ENCODE peak calls at places on chromosomes 4 and X, in eight cellular contexts. One of them, this sample, is unnamed.

GRCh38 chr4:65917486-65917885 is 247.2 kb upstream of the EPHA5 start:
- DNase-seq in suprapubic skin: no peak
- DNase-seq in GM13977: no peak
- DNase-seq in stomach: no peak
- DNase-seq in heart right ventricle: no peak
- DNase-seq in psoas muscle: no peak
- DNase-seq in activated CD8-positive, alpha-beta T cell treated with anti-CD3 and anti-CD28 coated beads for 36 hours: no peak
- DNase-seq in ovary: no peak
- DNase-seq in this sample: no peak

GRCh38 chrX:68685722-68686683 is 38.5 kb downstream of the STARD8 start:
- DNase-seq in suprapubic skin: no peak
- DNase-seq in GM13977: peak
- DNase-seq in stomach: no peak
- DNase-seq in heart right ventricle: peak
- DNase-seq in psoas muscle: peak
- DNase-seq in activated CD8-positive, alpha-beta T cell treated with anti-CD3 and anti-CD28 coated beads for 36 hours: peak
- DNase-seq in ovary: peak
- DNase-seq in this sample: peak

GRCh38 chr4:188869581-188869980 is 730.3 kb downstream of the TRIML1 start:
- DNase-seq in suprapubic skin: no peak
- DNase-seq in GM13977: no peak
- DNase-seq in stomach: no peak
- DNase-seq in heart right ventricle: no peak
- DNase-seq in psoas muscle: no peak
- DNase-seq in activated CD8-positive, alpha-beta T cell treated with anti-CD3 and anti-CD28 coated beads for 36 hours: no peak
- DNase-seq in ovary: no peak
- DNase-seq in this sample: no peak

GRCh38 chr4:1578968-1579833 is 104.9 kb downstream of the FAM53A start:
- DNase-seq in suprapubic skin: peak
- DNase-seq in GM13977: peak
- DNase-seq in stomach: peak
- DNase-seq in heart right ventricle: peak
- DNase-seq in psoas muscle: peak
- DNase-seq in activated CD8-positive, alpha-beta T cell treated with anti-CD3 and anti-CD28 coated beads for 36 hours: peak
- DNase-seq in ovary: peak
- DNase-seq in this sample: peak

GRCh38 chrX:115068896-115069295 is 51.5 kb upstream of the IL13RA2 start:
- DNase-seq in suprapubic skin: no peak
- DNase-seq in GM13977: no peak
- DNase-seq in stomach: no peak
- DNase-seq in heart right ventricle: no peak
- DNase-seq in psoas muscle: peak
- DNase-seq in activated CD8-positive, alpha-beta T cell treated with anti-CD3 and anti-CD28 coated beads for 36 hours: no peak
- DNase-seq in ovary: no peak
- DNase-seq in this sample: no peak

GRCh38 chr4:31045724-31046318 is 325.7 kb downstream of the PCDH7 start:
- DNase-seq in suprapubic skin: no peak
- DNase-seq in GM13977: no peak
- DNase-seq in stomach: peak
- DNase-seq in heart right ventricle: no peak
- DNase-seq in psoas muscle: no peak
- DNase-seq in activated CD8-positive, alpha-beta T cell treated with anti-CD3 and anti-CD28 coated beads for 36 hours: no peak
- DNase-seq in ovary: no peak
- DNase-seq in this sample: no peak

GRCh38 chr4:65668201-65669007 is 1.9 kb downstream of the EPHA5 start:
- DNase-seq in suprapubic skin: peak
- DNase-seq in GM13977: no peak
- DNase-seq in stomach: peak
- DNase-seq in heart right ventricle: no peak
- DNase-seq in psoas muscle: no peak
- DNase-seq in activated CD8-positive, alpha-beta T cell treated with anti-CD3 and anti-CD28 coated beads for 36 hours: no peak
- DNase-seq in ovary: peak
- DNase-seq in this sample: peak

GRCh38 chrX:110086916-110087484 is 84.1 kb downstream of the TMEM164 start:
- DNase-seq in suprapubic skin: no peak
- DNase-seq in GM13977: no peak
- DNase-seq in stomach: no peak
- DNase-seq in heart right ventricle: no peak
- DNase-seq in psoas muscle: no peak
- DNase-seq in activated CD8-positive, alpha-beta T cell treated with anti-CD3 and anti-CD28 coated beads for 36 hours: no peak
- DNase-seq in ovary: no peak
- DNase-seq in this sample: no peak

GRCh38 chr4:38287090-38287843 is 327.1 kb downstream of the PTTG2 start:
- DNase-seq in suprapubic skin: no peak
- DNase-seq in GM13977: no peak
- DNase-seq in stomach: no peak
- DNase-seq in heart right ventricle: no peak
- DNase-seq in psoas muscle: no peak
- DNase-seq in activated CD8-positive, alpha-beta T cell treated with anti-CD3 and anti-CD28 coated beads for 36 hours: no peak
- DNase-seq in ovary: no peak
- DNase-seq in this sample: no peak

GRCh38 chrX:76555816-76556215 is 128.3 kb downstream of the MAGEE1 start:
- DNase-seq in suprapubic skin: no peak
- DNase-seq in GM13977: no peak
- DNase-seq in stomach: no peak
- DNase-seq in heart right ventricle: no peak
- DNase-seq in psoas muscle: no peak
- DNase-seq in activated CD8-positive, alpha-beta T cell treated with anti-CD3 and anti-CD28 coated beads for 36 hours: peak
- DNase-seq in ovary: no peak
- DNase-seq in this sample: peak

GRCh38 chr4:30828290-30828926 is 108.2 kb downstream of the PCDH7 start:
- DNase-seq in suprapubic skin: no peak
- DNase-seq in GM13977: no peak
- DNase-seq in stomach: no peak
- DNase-seq in heart right ventricle: no peak
- DNase-seq in psoas muscle: no peak
- DNase-seq in activated CD8-positive, alpha-beta T cell treated with anti-CD3 and anti-CD28 coated beads for 36 hours: no peak
- DNase-seq in ovary: no peak
- DNase-seq in this sample: no peak

GRCh38 chrX:154717824-154718223 is 33.1 kb downstream of the GAB3 start:
- DNase-seq in suprapubic skin: no peak
- DNase-seq in GM13977: no peak
- DNase-seq in stomach: no peak
- DNase-seq in heart right ventricle: no peak
- DNase-seq in psoas muscle: no peak
- DNase-seq in activated CD8-positive, alpha-beta T cell treated with anti-CD3 and anti-CD28 coated beads for 36 hours: peak
- DNase-seq in ovary: no peak
- DNase-seq in this sample: no peak

GRCh38 chrX:154712781-154713391 is 38.0 kb downstream of the GAB3 start:
- DNase-seq in suprapubic skin: no peak
- DNase-seq in GM13977: peak
- DNase-seq in stomach: no peak
- DNase-seq in heart right ventricle: no peak
- DNase-seq in psoas muscle: no peak
- DNase-seq in activated CD8-positive, alpha-beta T cell treated with anti-CD3 and anti-CD28 coated beads for 36 hours: peak
- DNase-seq in ovary: no peak
- DNase-seq in this sample: peak

GRCh38 chrX:154714925-154715324 is 36.0 kb downstream of the GAB3 start:
- DNase-seq in suprapubic skin: no peak
- DNase-seq in GM13977: peak
- DNase-seq in stomach: no peak
- DNase-seq in heart right ventricle: no peak
- DNase-seq in psoas muscle: no peak
- DNase-seq in activated CD8-positive, alpha-beta T cell treated with anti-CD3 and anti-CD28 coated beads for 36 hours: peak
- DNase-seq in ovary: no peak
- DNase-seq in this sample: peak

GRCh38 chrX:154718607-154719006 is 32.3 kb downstream of the GAB3 start:
- DNase-seq in suprapubic skin: no peak
- DNase-seq in GM13977: no peak
- DNase-seq in stomach: no peak
- DNase-seq in heart right ventricle: no peak
- DNase-seq in psoas muscle: no peak
- DNase-seq in activated CD8-positive, alpha-beta T cell treated with anti-CD3 and anti-CD28 coated beads for 36 hours: no peak
- DNase-seq in ovary: no peak
- DNase-seq in this sample: no peak

DNA sequence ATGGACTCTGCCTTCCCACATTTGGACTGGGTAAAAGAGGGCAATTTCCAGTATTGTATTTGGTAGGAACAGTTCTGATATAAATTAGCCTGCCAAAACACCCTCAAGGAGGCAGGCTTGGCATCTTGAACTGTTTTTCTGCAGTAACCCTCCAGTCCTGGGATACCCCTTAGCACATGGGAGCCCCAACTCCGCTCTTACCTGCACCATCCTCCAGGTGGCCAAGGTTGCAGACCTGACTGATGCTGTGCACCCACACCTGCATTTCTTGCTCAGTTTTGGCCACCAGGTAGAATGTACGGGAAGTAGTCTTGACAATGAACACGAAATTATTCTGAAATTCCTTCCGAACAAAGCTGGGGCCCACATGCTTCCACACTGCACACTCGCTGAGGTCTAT is 35.1 kb downstream of the GAB3 start:
- DNase-seq in suprapubic skin: no peak
- DNase-seq in GM13977: no peak
- DNase-seq in stomach: no peak
- DNase-seq in heart right ventricle: no peak
- DNase-seq in psoas muscle: no peak
- DNase-seq in activated CD8-positive, alpha-beta T cell treated with anti-CD3 and anti-CD28 coated beads for 36 hours: no peak
- DNase-seq in ovary: no peak
- DNase-seq in this sample: no peak
- TF ChIP-seq CTCF in suprapubic skin: no peak
- TF ChIP-seq CTCF in GM13977: no peak
- TF ChIP-seq CTCF in stomach: no peak
- TF ChIP-seq CTCF in heart right ventricle: no peak
- TF ChIP-seq CTCF in psoas muscle: no peak
- TF ChIP-seq CTCF in activated CD8-positive, alpha-beta T cell treated with anti-CD3 and anti-CD28 coated beads for 36 hours: no peak
- TF ChIP-seq CTCF in ovary: no peak
- TF ChIP-seq CTCF in this sample: no peak

GRCh38 chrX:154059231-154059630 is 38.3 kb downstream of the MECP2 start:
- DNase-seq in suprapubic skin: no peak
- DNase-seq in GM13977: no peak
- DNase-seq in stomach: no peak
- DNase-seq in heart right ventricle: no peak
- DNase-seq in psoas muscle: no peak
- DNase-seq in activated CD8-positive, alpha-beta T cell treated with anti-CD3 and anti-CD28 coated beads for 36 hours: no peak
- DNase-seq in ovary: no peak
- DNase-seq in this sample: no peak

GRCh38 chrX:154056739-154057367 is 37.2 kb upstream of the IRAK1 start:
- DNase-seq in suprapubic skin: no peak
- DNase-seq in GM13977: no peak
- DNase-seq in stomach: no peak
- DNase-seq in heart right ventricle: no peak
- DNase-seq in psoas muscle: no peak
- DNase-seq in activated CD8-positive, alpha-beta T cell treated with anti-CD3 and anti-CD28 coated beads for 36 hours: no peak
- DNase-seq in ovary: no peak
- DNase-seq in this sample: no peak

GRCh38 chrX:154059729-154060245 is 37.7 kb downstream of the MECP2 start:
- DNase-seq in suprapubic skin: no peak
- DNase-seq in GM13977: no peak
- DNase-seq in stomach: no peak
- DNase-seq in heart right ventricle: no peak
- DNase-seq in psoas muscle: no peak
- DNase-seq in activated CD8-positive, alpha-beta T cell treated with anti-CD3 and anti-CD28 coated beads for 36 hours: no peak
- DNase-seq in ovary: no peak
- DNase-seq in this sample: no peak

GRCh38 chrX:154058207-154058997 is 38.7 kb upstream of the IRAK1 start:
- DNase-seq in suprapubic skin: no peak
- DNase-seq in GM13977: no peak
- DNase-seq in stomach: no peak
- DNase-seq in heart right ventricle: no peak
- DNase-seq in psoas muscle: no peak
- DNase-seq in activated CD8-positive, alpha-beta T cell treated with anti-CD3 and anti-CD28 coated beads for 36 hours: no peak
- DNase-seq in ovary: no peak
- DNase-seq in this sample: no peak

DNA sequence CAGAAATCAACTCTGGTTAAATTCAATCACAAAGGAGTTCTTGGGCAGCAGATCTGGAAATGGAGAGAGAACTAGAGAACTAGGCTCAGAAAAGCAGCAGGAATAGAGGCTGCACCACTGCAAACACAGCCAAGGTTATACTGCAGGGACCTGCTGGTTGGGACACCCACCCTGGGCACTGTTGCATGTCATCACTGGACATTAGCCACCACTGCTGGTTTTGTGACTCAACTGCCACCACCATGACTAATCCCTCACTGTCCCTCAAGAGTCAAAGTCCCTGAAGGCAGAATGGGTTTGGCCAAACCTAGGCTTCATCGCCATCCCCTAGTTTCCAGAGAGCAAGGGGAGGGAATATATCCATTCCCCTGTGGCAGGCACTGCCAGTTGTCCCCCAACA is 38.1 kb upstream of the IRAK1 start:
- DNase-seq in suprapubic skin: no peak
- DNase-seq in GM13977: no peak
- DNase-seq in stomach: no peak
- DNase-seq in heart right ventricle: no peak
- DNase-seq in psoas muscle: no peak
- DNase-seq in activated CD8-positive, alpha-beta T cell treated with anti-CD3 and anti-CD28 coated beads for 36 hours: no peak
- DNase-seq in ovary: no peak
- DNase-seq in this sample: no peak
- TF ChIP-seq CTCF in suprapubic skin: no peak
- TF ChIP-seq CTCF in GM13977: no peak
- TF ChIP-seq CTCF in stomach: no peak
- TF ChIP-seq CTCF in heart right ventricle: no peak
- TF ChIP-seq CTCF in psoas muscle: no peak
- TF ChIP-seq CTCF in activated CD8-positive, alpha-beta T cell treated with anti-CD3 and anti-CD28 coated beads for 36 hours: no peak
- TF ChIP-seq CTCF in ovary: no peak
- TF ChIP-seq CTCF in this sample: no peak

DNA sequence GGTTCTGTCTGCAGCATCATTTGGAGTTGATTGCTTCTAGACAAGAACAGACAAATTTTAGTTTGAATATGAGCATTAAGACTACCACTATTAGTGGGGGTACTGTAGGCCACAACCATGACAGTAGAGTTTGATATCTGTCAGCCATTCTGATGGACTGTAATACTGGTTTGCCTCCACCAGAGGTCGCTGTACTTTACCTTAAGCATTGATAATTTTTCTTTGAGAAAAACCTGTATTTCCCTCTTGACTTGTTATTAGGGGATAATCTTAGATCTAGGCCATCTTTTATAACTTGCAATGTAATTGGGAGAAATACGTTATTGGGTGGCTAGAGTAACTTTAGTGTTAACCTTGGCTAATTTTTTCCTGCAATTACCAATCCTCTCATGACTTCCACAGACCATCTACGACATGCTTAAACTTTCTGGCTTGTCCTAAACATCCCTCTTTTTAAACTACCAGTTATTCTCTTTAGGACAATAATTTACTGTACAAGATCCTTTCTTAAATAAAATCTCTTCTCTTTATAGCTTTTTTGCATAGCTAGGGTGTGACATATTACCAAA is 562.4 kb downstream of the MAGEB5 start:
- DNase-seq in suprapubic skin: no peak
- DNase-seq in GM13977: no peak
- DNase-seq in stomach: no peak
- DNase-seq in heart right ventricle: no peak
- DNase-seq in psoas muscle: no peak
- DNase-seq in activated CD8-positive, alpha-beta T cell treated with anti-CD3 and anti-CD28 coated beads for 36 hours: peak
- DNase-seq in ovary: no peak
- DNase-seq in this sample: no peak
- TF ChIP-seq CTCF in suprapubic skin: no peak
- TF ChIP-seq CTCF in GM13977: peak
- TF ChIP-seq CTCF in stomach: no peak
- TF ChIP-seq CTCF in heart right ventricle: peak
- TF ChIP-seq CTCF in psoas muscle: peak
- TF ChIP-seq CTCF in activated CD8-positive, alpha-beta T cell treated with anti-CD3 and anti-CD28 coated beads for 36 hours: no peak
- TF ChIP-seq CTCF in ovary: no peak
- TF ChIP-seq CTCF in this sample: no peak

DNA sequence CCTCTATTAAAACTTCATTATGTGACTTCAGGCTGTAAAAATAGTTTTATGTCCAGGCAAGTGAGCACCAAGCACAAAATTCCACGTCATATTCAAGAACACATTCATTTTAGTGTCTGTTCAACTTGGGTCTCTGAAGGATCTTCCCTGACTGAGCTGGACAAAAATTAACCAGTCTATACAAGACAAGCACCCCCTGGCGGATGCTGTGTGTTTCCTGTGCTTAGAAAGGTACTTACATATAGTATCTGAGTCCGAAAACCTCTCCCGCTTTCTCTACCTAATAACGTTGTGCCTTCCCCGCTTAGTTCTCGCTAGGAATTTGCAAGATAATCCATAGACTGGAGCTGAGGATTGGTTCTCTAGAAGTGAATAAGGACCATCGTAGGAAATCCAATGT is 2214.5 kb upstream of the TENM3 start:
- DNase-seq in suprapubic skin: no peak
- DNase-seq in GM13977: no peak
- DNase-seq in stomach: no peak
- DNase-seq in heart right ventricle: no peak
- DNase-seq in psoas muscle: peak
- DNase-seq in activated CD8-positive, alpha-beta T cell treated with anti-CD3 and anti-CD28 coated beads for 36 hours: peak
- DNase-seq in ovary: no peak
- DNase-seq in this sample: no peak
- TF ChIP-seq CTCF in suprapubic skin: no peak
- TF ChIP-seq CTCF in GM13977: peak
- TF ChIP-seq CTCF in stomach: no peak
- TF ChIP-seq CTCF in heart right ventricle: no peak
- TF ChIP-seq CTCF in psoas muscle: no peak
- TF ChIP-seq CTCF in activated CD8-positive, alpha-beta T cell treated with anti-CD3 and anti-CD28 coated beads for 36 hours: no peak
- TF ChIP-seq CTCF in ovary: no peak
- TF ChIP-seq CTCF in this sample: peak

This sample was measured in GM20000.